ENCODE peak calls at places on chromosomes 12 and 14, in nine cellular contexts. P, G, Q, M, W, A, L, N and S are unnamed samples.

GRCh38 chr12:116964004-116964739 is 53.4 kb downstream of the FBXW8 start:
- DNase-seq in W (no peak), L (no peak), Q (no peak), A (no peak), P (peak; percentile 47), M (no peak), N (no peak), G (no peak), S (no peak)

GRCh38 chr14:41297961-41298690 is 308.6 kb upstream of the LRFN5 start:
- DNase-seq in L (no peak), N (no peak), A (no peak), M (no peak), Q (no peak), G (no peak), W (no peak), P (no peak), S (no peak)

GRCh38 chr14:74429991-74430390 is 4.0 kb upstream of the SYNDIG1L start:
- DNase-seq in A (no peak), P (no peak), M (no peak), G (no peak), Q (no peak), W (no peak), L (no peak), N (no peak), S (no peak)

GRCh38 chr14:24171422-24172260 is at the start of gene REC8:
- DNase-seq in A (peak; percentile 44), G (peak; percentile 77), L (peak; percentile 42), W (peak; percentile 77), Q (no peak), P (peak; percentile 98), N (peak; percentile 59), M (peak; percentile 74), S (peak; percentile 87)

GRCh38 chr12:3698218-3698974 is 54.5 kb downstream of the CRACR2A start:
- DNase-seq in G (no peak), W (no peak), N (no peak), M (no peak), A (peak; percentile 65), Q (peak; percentile 88), L (no peak), P (peak; percentile 94), S (no peak)

GRCh38 chr12:81395431-81395830 is 317.6 kb downstream of the ACSS3 start:
- DNase-seq in Q (no peak), N (no peak), W (no peak), M (no peak), A (no peak), L (no peak), P (no peak), G (no peak), S (no peak)

GRCh38 chr12:98698603-98699463 is 53.7 kb downstream of the APAF1 start:
- DNase-seq in M (no peak), P (peak; percentile 82), W (peak; percentile 66), G (peak; percentile 7), Q (no peak), L (peak; percentile 27), A (peak; percentile 49), N (no peak), S (no peak)

GRCh38 chr12:89195470-89195869 is 156.8 kb downstream of the DUSP6 start:
- DNase-seq in Q (no peak), M (no peak), N (no peak), G (no peak), P (no peak), W (no peak), L (no peak), A (no peak), S (no peak)

GRCh38 chr14:62655161-62655560 is 390.1 kb downstream of the KCNH5 start:
- DNase-seq in P (peak; percentile 66), Q (no peak), A (no peak), M (no peak), G (no peak), N (no peak), W (no peak), L (no peak), S (no peak)

GRCh38 chr12:65945457-65945856 is 121.2 kb downstream of the HMGA2 start:
- DNase-seq in A (no peak), N (no peak), W (peak; percentile 51), G (no peak), Q (no peak), L (no peak), P (no peak), M (no peak), S (no peak)